ENCODE peak calls at places on chromosomes 1 and 21, in ten cellular contexts. Z, B, A, M, T, H, W, G, L and V are unnamed samples.

GRCh38 chr1:35717911-35718476 is 690 bp downstream of the C1orf216 start:
- DNase-seq in Z (no peak), B (peak), A (no peak), M (peak), T (no peak), H (peak), W (no peak), G (no peak), L (peak), V (peak)

GRCh38 chr1:15680614-15681345 is 3.3 kb upstream of the PLEKHM2 start:
- DNase-seq in Z (no peak), B (no peak), A (no peak), M (no peak), T (peak), H (no peak), W (peak), G (peak), L (no peak), V (peak)

GRCh38 chr1:115796897-115797296 is 28.4 kb upstream of the CASQ2 start:
- DNase-seq in Z (no peak), B (no peak), A (no peak), M (no peak), T (no peak), H (no peak), W (no peak), G (no peak), L (no peak), V (no peak)

GRCh38 chr1:234369784-234370183 is 3.5 kb upstream of the COA6 start:
- DNase-seq in Z (no peak), B (no peak), A (no peak), M (no peak), T (no peak), H (no peak), W (peak), G (peak), L (no peak), V (peak)

GRCh38 chr1:100511058-100511457 is 26.9 kb upstream of the GPR88 start:
- DNase-seq in Z (no peak), B (no peak), A (no peak), M (no peak), T (no peak), H (no peak), W (no peak), G (no peak), L (no peak), V (no peak)

GRCh38 chr21:37461494-37461893 is 94.9 kb downstream of the DYRK1A start:
- DNase-seq in Z (no peak), B (no peak), A (no peak), M (no peak), T (no peak), H (no peak), W (no peak), G (no peak), L (no peak), V (no peak)

GRCh38 chr1:203640723-203641523 is 14.3 kb downstream of the ATP2B4 start:
- DNase-seq in Z (no peak), B (no peak), A (no peak), M (no peak), T (no peak), H (no peak), W (no peak), G (no peak), L (no peak), V (no peak)

GRCh38 chr21:35050348-35051286 is 1.5 kb upstream of the RUNX1 start:
- DNase-seq in Z (peak), B (no peak), A (no peak), M (no peak), T (no peak), H (no peak), W (no peak), G (peak), L (no peak), V (no peak)

GRCh38 chr1:107477233-107477632 is 336.4 kb downstream of the NTNG1 start:
- DNase-seq in Z (peak), B (no peak), A (no peak), M (no peak), T (no peak), H (no peak), W (no peak), G (no peak), L (no peak), V (no peak)

GRCh38 chr1:58773406-58773840 is 10.4 kb downstream of the JUN start:
- DNase-seq in Z (peak), B (peak), A (no peak), M (peak), T (no peak), H (peak), W (no peak), G (peak), L (peak), V (no peak)

GRCh38 chr1:3787745-3788605 is 8.3 kb downstream of the LRRC47 start:
- DNase-seq in Z (no peak), B (no peak), A (no peak), M (no peak), T (no peak), H (no peak), W (no peak), G (no peak), L (no peak), V (no peak)

GRCh38 chr1:22709891-22710687 is 550 bp upstream of the EPHB2 start:
- DNase-seq in Z (peak), B (peak), A (peak), M (peak), T (peak), H (peak), W (no peak), G (no peak), L (peak), V (peak)

GRCh38 chr1:100671604-100672003 is 47.9 kb upstream of the VCAM1 start:
- DNase-seq in Z (no peak), B (no peak), A (no peak), M (no peak), T (no peak), H (no peak), W (no peak), G (no peak), L (no peak), V (no peak)

GRCh38 chr1:233113009-233113712 is 162.8 kb downstream of the NTPCR start:
- DNase-seq in Z (no peak), B (peak), A (no peak), M (peak), T (peak), H (peak), W (peak), G (peak), L (peak), V (peak)

GRCh38 chr21:42672699-42673458 is 19.5 kb downstream of the PDE9A start:
- DNase-seq in Z (no peak), B (no peak), A (no peak), M (no peak), T (no peak), H (no peak), W (peak), G (no peak), L (no peak), V (peak)

GRCh38 chr1:153752072-153752471 is 23.1 kb upstream of the SLC27A3 start:
- DNase-seq in Z (no peak), B (no peak), A (no peak), M (no peak), T (no peak), H (no peak), W (no peak), G (no peak), L (no peak), V (no peak)

GRCh38 chr1:4716406-4716805 is 62.0 kb downstream of the AJAP1 start:
- DNase-seq in Z (no peak), B (no peak), A (no peak), M (no peak), T (no peak), H (no peak), W (no peak), G (no peak), L (no peak), V (no peak)

GRCh38 chr1:202807926-202808757 is at the start of gene KDM5B:
- DNase-seq in Z (no peak), B (peak), A (peak), M (peak), T (peak), H (peak), W (peak), G (peak), L (peak), V (peak)

GRCh38 chr1:152514715-152515453 is 602 bp downstream of the CRCT1 start:
- DNase-seq in Z (no peak), B (no peak), A (no peak), M (no peak), T (no peak), H (no peak), W (no peak), G (no peak), L (no peak), V (no peak)

GRCh38 chr1:83761084-83761760 is 237.7 kb downstream of the TTLL7 start:
- DNase-seq in Z (peak), B (no peak), A (no peak), M (no peak), T (no peak), H (no peak), W (no peak), G (no peak), L (no peak), V (no peak)

GRCh38 chr1:203796223-203796747 is 862 bp downstream of the ZBED6 start:
- DNase-seq in Z (no peak), B (no peak), A (no peak), M (peak), T (peak), H (peak), W (no peak), G (no peak), L (no peak), V (peak)

GRCh38 chr1:195934839-195935557 is 673.2 kb downstream of the KCNT2 start:
- DNase-seq in Z (no peak), B (no peak), A (no peak), M (no peak), T (no peak), H (no peak), W (no peak), G (no peak), L (no peak), V (no peak)

GRCh38 chr1:226631229-226632000 is 82.9 kb downstream of the STUM start:
- DNase-seq in Z (no peak), B (peak), A (no peak), M (no peak), T (peak), H (no peak), W (no peak), G (no peak), L (no peak), V (no peak)

GRCh38 chr1:226634156-226634588 is 85.6 kb downstream of the STUM start:
- DNase-seq in Z (peak), B (peak), A (peak), M (peak), T (peak), H (peak), W (peak), G (no peak), L (peak), V (peak)

GRCh38 chr1:226632169-226632884 is 83.8 kb downstream of the STUM start:
- DNase-seq in Z (no peak), B (peak), A (no peak), M (no peak), T (peak), H (peak), W (no peak), G (no peak), L (no peak), V (no peak)

GRCh38 chr1:226633541-226634155 is 85.1 kb downstream of the STUM start:
- DNase-seq in Z (no peak), B (peak), A (no peak), M (no peak), T (peak), H (peak), W (no peak), G (no peak), L (no peak), V (no peak)

DNA sequence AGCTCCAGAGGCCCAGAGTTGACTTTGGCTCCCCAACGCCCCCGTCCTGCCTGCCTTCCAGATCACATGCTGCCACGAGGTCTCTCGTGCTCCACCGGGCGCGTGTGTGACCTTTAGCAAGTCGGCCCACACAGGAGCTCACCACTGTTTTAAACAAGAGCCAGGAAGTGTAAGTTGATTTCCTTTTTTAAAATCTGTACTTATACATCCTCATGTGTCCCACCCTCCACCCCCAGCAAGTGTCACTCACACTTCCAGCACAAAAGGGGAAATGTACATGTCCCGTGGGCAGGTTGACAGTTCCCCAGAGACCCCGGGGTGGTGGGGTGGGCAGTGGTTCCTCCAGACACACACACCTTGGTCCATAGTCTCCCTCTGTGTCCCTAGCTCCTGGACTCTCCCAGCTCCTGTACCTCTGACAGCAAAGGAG is 84.4 kb downstream of the STUM start:
- DNase-seq in Z (peak), B (peak), A (no peak), M (no peak), T (peak), H (peak), W (no peak), G (no peak), L (no peak), V (no peak)
- H3K27ac ChIP-seq in Z (peak), B (peak), A (peak), M (peak), T (peak), H (no peak), W (no peak), G (no peak), L (peak), V (no peak)

GRCh38 chr1:70963374-70963773 is 84.2 kb downstream of the PTGER3 start:
- DNase-seq in Z (no peak), B (no peak), A (no peak), M (no peak), T (no peak), H (no peak), W (no peak), G (no peak), L (no peak), V (no peak)

GRCh38 chr1:70961374-70961773 is 86.2 kb downstream of the PTGER3 start:
- DNase-seq in Z (no peak), B (no peak), A (no peak), M (no peak), T (no peak), H (no peak), W (no peak), G (no peak), L (no peak), V (no peak)

GRCh38 chr1:70970407-70970806 is 77.2 kb downstream of the PTGER3 start:
- DNase-seq in Z (peak), B (no peak), A (no peak), M (no peak), T (no peak), H (no peak), W (no peak), G (no peak), L (no peak), V (no peak)

DNA sequence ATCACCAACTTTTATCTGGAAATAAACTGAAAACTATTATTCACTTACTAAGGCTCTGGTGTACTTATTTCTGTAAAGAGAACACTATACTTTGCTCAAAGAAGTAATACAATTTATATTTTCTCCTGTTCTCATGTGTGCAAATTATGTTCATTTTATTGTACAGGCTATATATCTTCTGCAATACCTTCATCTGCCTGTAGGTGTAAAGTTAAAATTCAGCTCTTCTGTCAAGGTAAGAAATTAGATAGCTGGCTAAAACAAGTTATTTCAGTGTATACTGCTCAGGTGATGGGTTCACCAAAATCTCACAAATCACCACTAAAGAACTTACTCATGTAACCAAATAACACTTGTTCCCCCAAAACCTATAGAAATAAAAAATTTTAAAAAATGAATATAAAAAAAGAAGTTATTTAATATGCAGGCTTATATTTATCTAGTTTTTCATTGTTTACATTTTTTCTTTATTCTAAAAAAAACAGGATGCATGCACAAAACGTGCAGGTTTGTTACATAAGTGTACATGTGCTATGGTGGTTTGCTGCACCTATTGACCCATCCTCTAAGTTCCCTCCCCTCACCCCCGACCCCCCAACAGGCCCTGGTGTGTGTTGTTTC is 81.5 kb downstream of the PTGER3 start:
- DNase-seq in Z (peak), B (no peak), A (no peak), M (no peak), T (no peak), H (no peak), W (no peak), G (no peak), L (no peak), V (peak)
- TF ChIP-seq CTCF in Z (peak), B (peak), A (peak), M (no peak), T (peak), H (peak), W (peak), G (peak), L (peak), V (peak)

GRCh38 chr1:2158272-2158671 is 36.3 kb downstream of the FAAP20 start:
- DNase-seq in Z (no peak), B (no peak), A (no peak), M (no peak), T (no peak), H (no peak), W (no peak), G (no peak), L (no peak), V (no peak)
- H3K27ac ChIP-seq in Z (no peak), B (no peak), A (no peak), M (no peak), T (no peak), H (no peak), W (no peak), G (no peak), L (no peak), V (no peak)

GRCh38 chr1:166691476-166691875 is 147.8 kb upstream of the POGK start:
- DNase-seq in Z (no peak), B (no peak), A (no peak), M (no peak), T (no peak), H (no peak), W (no peak), G (no peak), L (no peak), V (no peak)
- TF ChIP-seq CTCF in Z (no peak), B (no peak), A (no peak), M (no peak), T (no peak), H (no peak), W (no peak), G (no peak), L (no peak), V (no peak)

DNA sequence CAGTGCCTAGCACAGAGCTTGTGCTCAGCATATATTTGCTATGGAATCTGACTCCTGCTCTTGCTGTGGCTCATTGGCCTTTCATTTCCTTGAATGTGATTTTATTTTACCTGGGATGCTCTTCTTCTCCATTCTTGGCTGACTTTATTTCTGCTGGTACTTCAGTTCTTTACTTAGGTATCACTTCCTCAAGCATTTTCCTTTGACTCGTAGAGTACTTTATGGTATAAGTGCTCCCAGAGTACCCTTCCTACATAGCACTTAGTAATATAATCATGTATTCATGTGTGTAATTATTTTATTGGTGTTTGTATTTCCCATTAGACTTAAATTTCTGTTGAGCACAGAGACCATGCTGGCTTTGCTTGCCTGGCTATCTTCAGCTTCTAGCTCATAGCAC is 112.0 kb downstream of the NEK7 start:
- DNase-seq in Z (no peak), B (no peak), A (no peak), M (no peak), T (no peak), H (no peak), W (no peak), G (no peak), L (no peak), V (no peak)
- H3K27ac ChIP-seq in Z (no peak), B (no peak), A (no peak), M (peak), T (no peak), H (no peak), W (peak), G (no peak), L (peak), V (no peak)

GRCh38 chr1:7285856-7286454 is 485.1 kb upstream of the VAMP3 start:
- DNase-seq in Z (no peak), B (no peak), A (no peak), M (no peak), T (no peak), H (no peak), W (no peak), G (no peak), L (no peak), V (no peak)

GRCh38 chr1:7288992-7289391 is 482.1 kb upstream of the VAMP3 start:
- DNase-seq in Z (no peak), B (no peak), A (no peak), M (no peak), T (no peak), H (no peak), W (no peak), G (no peak), L (no peak), V (no peak)

GRCh38 chr1:7284839-7285435 is 486.2 kb upstream of the VAMP3 start:
- DNase-seq in Z (no peak), B (no peak), A (no peak), M (no peak), T (no peak), H (no peak), W (no peak), G (no peak), L (no peak), V (no peak)

GRCh38 chr1:7289694-7290093 is 481.4 kb upstream of the VAMP3 start:
- DNase-seq in Z (no peak), B (no peak), A (no peak), M (no peak), T (no peak), H (no peak), W (no peak), G (no peak), L (no peak), V (no peak)

GRCh38 chr1:7287013-7287412 is 484.1 kb upstream of the VAMP3 start:
- DNase-seq in Z (no peak), B (no peak), A (no peak), M (no peak), T (no peak), H (no peak), W (no peak), G (no peak), L (no peak), V (no peak)
- TF ChIP-seq CTCF in Z (no peak), B (no peak), A (no peak), M (no peak), T (no peak), H (no peak), W (no peak), G (no peak), L (no peak), V (no peak)